ENCODE peak calls at places on chromosomes 16 and 17, in four cellular contexts. H is coronary artery, U is occipital lobe, L is NCI-H446 treated with DMSO at 0.1 percent for 48 hours. Y is an unnamed sample.

GRCh38 chr16:30365200-30365599 is 5.1 kb downstream of the TBC1D10B start:
- DNase-seq in H (no peak), U (no peak), L (no peak), Y (no peak)

GRCh38 chr16:86033016-86033474 is 134.1 kb downstream of the IRF8 start:
- DNase-seq in H (no peak), U (peak; percentile 31), L (no peak), Y (no peak)

GRCh38 chr16:86455116-86455515 is 55.2 kb upstream of the FOXF1 start:
- DNase-seq in H (no peak), U (no peak), L (no peak), Y (no peak)

GRCh38 chr16:3292604-3293003 is 9.3 kb downstream of the ZNF263 start:
- DNase-seq in H (no peak), U (no peak), L (no peak), Y (no peak)

GRCh38 chr17:79843917-79844815 is 4.9 kb upstream of the CBX4 start:
- DNase-seq in H (no peak), U (no peak), L (no peak), Y (no peak)

GRCh38 chr17:80761421-80761871 is 216.8 kb downstream of the RPTOR start:
- DNase-seq in H (no peak), U (no peak), L (no peak), Y (no peak)

GRCh38 chr16:72848045-72848410 is 199.9 kb downstream of the ZFHX3 start:
- DNase-seq in H (no peak), U (no peak), L (no peak), Y (no peak)

GRCh38 chr17:50365165-50365564 is 7.8 kb downstream of the MRPL27 start:
- DNase-seq in H (no peak), U (no peak), L (no peak), Y (no peak)

GRCh38 chr17:67092291-67092690 is 47.9 kb downstream of the CACNG1 start:
- DNase-seq in H (no peak), U (no peak), L (no peak), Y (no peak)

GRCh38 chr17:50766222-50767023 is 895 bp downstream of the ANKRD40CL start:
- DNase-seq in H (peak; percentile 28), U (no peak), L (no peak), Y (no peak)

GRCh38 chr17:75490173-75490743 is 25.1 kb downstream of the CASKIN2 start:
- DNase-seq in H (no peak), U (no peak), L (no peak), Y (no peak)

GRCh38 chr16:30368122-30368791 is 2.0 kb downstream of the TBC1D10B start:
- DNase-seq in H (no peak), U (no peak), L (no peak), Y (no peak)